ENCODE peak calls at places on chromosomes 1 and 21, in four cellular contexts. Z is left lung, W is ascending aorta, B is nephron progenitor cell. Y is an unnamed sample.
A peak's percentile ranks its signal among the peaks of the same experiment; 100 is the strongest.

GRCh38 chr1:185238447-185238846 is 78.6 kb downstream of the IVNS1ABP start:
- DNase-seq in Z (no peak), W (no peak), B (no peak), Y (no peak)

GRCh38 chr1:43021547-43022474 is 63.1 kb upstream of the SLC2A1 start:
- DNase-seq in Z (no peak), W (no peak), B (no peak), Y (no peak)

GRCh38 chr1:209434066-209434465 is 149.4 kb upstream of the CAMK1G start:
- DNase-seq in Z (no peak), W (no peak), B (no peak), Y (no peak)

GRCh38 chr1:3752400-3752945 is at the start of gene CCDC27:
- DNase-seq in Z (peak; percentile 67), W (no peak), B (no peak), Y (no peak)

GRCh38 chr1:51512120-51512519 is 6.9 kb downstream of the EPS15 start:
- DNase-seq in Z (no peak), W (no peak), B (no peak), Y (no peak)

GRCh38 chr1:45767035-45767434 is 16.6 kb upstream of the IPP start:
- DNase-seq in Z (no peak), W (no peak), B (no peak), Y (no peak)

GRCh38 chr1:77882411-77882810 is 6.0 kb upstream of the NEXN start:
- DNase-seq in Z (no peak), W (no peak), B (no peak), Y (no peak)

GRCh38 chr21:45971487-45972352 is 9.8 kb upstream of the COL6A1 start:
- DNase-seq in Z (peak; percentile 51), W (peak; percentile 83), B (peak; percentile 22), Y (peak; percentile 55)

GRCh38 chr1:118979754-118980270 is 8.3 kb downstream of the TBX15 start:
- DNase-seq in Z (no peak), W (no peak), B (peak; percentile 60), Y (peak; percentile 43)

GRCh38 chr1:206503591-206504362 is 3.6 kb upstream of the RASSF5 start:
- DNase-seq in Z (no peak), W (peak; percentile 91), B (no peak), Y (no peak)

GRCh38 chr1:58570817-58571216 is 6.2 kb downstream of the TACSTD2 start:
- DNase-seq in Z (no peak), W (no peak), B (no peak), Y (no peak)

GRCh38 chr1:68815632-68816031 is 318.8 kb upstream of the DEPDC1 start:
- DNase-seq in Z (no peak), W (no peak), B (no peak), Y (no peak)

GRCh38 chr1:115668579-115668978 is 26.8 kb downstream of the VANGL1 start:
- DNase-seq in Z (no peak), W (no peak), B (no peak), Y (no peak)

GRCh38 chr1:226149806-226150205 is 36.7 kb downstream of the ACBD3 start:
- DNase-seq in Z (no peak), W (no peak), B (no peak), Y (no peak)

GRCh38 chr1:23477359-23478144 is 6.4 kb downstream of the ASAP3 start:
- DNase-seq in Z (no peak), W (no peak), B (no peak), Y (no peak)

GRCh38 chr1:246947255-246947654 is 15.5 kb upstream of the AHCTF1 start:
- DNase-seq in Z (no peak), W (peak; percentile 94), B (no peak), Y (no peak)

GRCh38 chr1:78060857-78061563 is 15.2 kb downstream of the GIPC2 start:
- DNase-seq in Z (no peak), W (no peak), B (no peak), Y (no peak)

GRCh38 chr1:223531742-223532341 is 133.7 kb downstream of the CAPN8 start:
- DNase-seq in Z (no peak), W (no peak), B (peak; percentile 73), Y (peak; percentile 80)

GRCh38 chr1:110513511-110513910 is 5.5 kb downstream of the KCNA10 start:
- DNase-seq in Z (no peak), W (no peak), B (no peak), Y (peak; percentile 65)

GRCh38 chr1:169340882-169341281 is 26.7 kb downstream of the NME7 start:
- DNase-seq in Z (no peak), W (no peak), B (no peak), Y (no peak)

GRCh38 chr1:95879498-95879897 is 645.5 kb downstream of the RWDD3 start:
- DNase-seq in Z (no peak), W (no peak), B (no peak), Y (no peak)

GRCh38 chr1:11514366-11514765 is 35.4 kb downstream of the DISP3 start:
- DNase-seq in Z (no peak), W (peak; percentile 30), B (no peak), Y (no peak)

GRCh38 chr1:172452536-172453159 is 8.8 kb upstream of the PIGC start:
- DNase-seq in Z (no peak), W (no peak), B (no peak), Y (no peak)

GRCh38 chr1:162899422-162900168 is 38.6 kb upstream of the CCDC190 start:
- DNase-seq in Z (no peak), W (no peak), B (no peak), Y (no peak)

GRCh38 chr21:39924577-39925308 is 57.5 kb downstream of the PCP4 start:
- DNase-seq in Z (no peak), W (no peak), B (no peak), Y (no peak)

GRCh38 chr1:85326851-85327250 is 50.4 kb upstream of the BCL10 start:
- DNase-seq in Z (no peak), W (no peak), B (no peak), Y (no peak)

GRCh38 chr1:75765697-75766355 is 20.2 kb upstream of the RABGGTB start:
- DNase-seq in Z (no peak), W (no peak), B (no peak), Y (no peak)

GRCh38 chr1:160755864-160756616 is 17.0 kb downstream of the SLAMF7 start:
- DNase-seq in Z (no peak), W (no peak), B (no peak), Y (no peak)

GRCh38 chr1:212981571-212982328 is 31.4 kb downstream of the VASH2 start:
- DNase-seq in Z (no peak), W (no peak), B (no peak), Y (peak; percentile 54)

GRCh38 chr1:54926955-54927354 is 40.0 kb upstream of the DHCR24 start:
- DNase-seq in Z (no peak), W (no peak), B (no peak), Y (no peak)

DNA sequence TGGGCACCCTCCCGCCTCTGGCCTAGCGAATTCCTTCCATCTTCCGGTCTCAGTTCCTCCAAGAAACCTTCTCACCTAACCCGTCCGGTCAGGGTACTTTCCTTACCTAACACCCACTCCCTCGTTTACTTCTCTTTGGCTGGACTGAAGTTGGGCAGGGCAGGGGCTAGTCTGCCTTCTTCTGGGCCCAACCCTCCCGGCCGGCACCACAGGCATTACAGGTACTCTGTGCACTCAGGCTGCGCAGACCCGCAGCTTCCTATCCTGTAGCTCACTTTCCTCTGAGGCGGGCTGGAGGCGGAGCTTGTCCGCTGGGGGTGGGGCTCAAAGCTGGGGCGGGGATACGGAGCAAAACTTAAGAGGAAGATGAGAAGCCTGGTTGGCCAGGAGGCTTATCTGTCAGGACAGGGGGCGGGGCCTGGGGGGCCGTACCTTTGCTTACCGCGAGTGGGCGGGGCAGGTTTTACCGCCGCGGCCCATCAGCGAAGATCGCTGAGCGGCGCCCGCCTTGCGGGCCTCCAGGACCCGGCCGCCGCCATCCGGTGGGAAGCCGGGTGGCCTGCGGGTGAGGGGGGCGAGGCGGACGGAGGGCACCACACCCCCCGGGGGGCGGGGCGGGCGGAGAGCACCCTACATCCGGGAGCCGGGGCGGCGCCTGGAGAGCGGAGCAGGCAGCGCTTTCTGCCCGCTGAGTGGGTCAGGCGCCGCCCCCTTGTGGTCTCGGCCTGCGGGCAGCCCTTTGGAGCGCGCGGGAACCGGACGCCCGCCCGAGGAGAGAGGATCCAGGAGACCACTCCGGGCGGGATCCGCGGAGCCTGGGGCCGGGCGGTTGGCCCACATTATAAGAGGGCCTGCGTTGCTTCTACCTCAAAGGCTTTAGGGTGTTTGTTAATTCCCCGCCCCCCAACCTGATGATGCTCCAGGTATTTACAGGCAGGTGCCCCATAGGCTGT is 31.9 kb downstream of the ZNF648 start:
- DNase-seq in Z (peak; percentile 98), W (peak; percentile 99), B (peak; percentile 99), Y (peak; percentile 98)
- TF ChIP-seq CTCF in Z (peak; percentile 62), W (peak; percentile 60), B (peak; percentile 29), Y (peak; percentile 66)

GRCh38 chr1:40133122-40133665 is 28.0 kb upstream of the RLF start:
- DNase-seq in Z (no peak), W (no peak), B (no peak), Y (no peak)
- TF ChIP-seq CTCF in Z (no peak), W (no peak), B (no peak), Y (no peak)

DNA sequence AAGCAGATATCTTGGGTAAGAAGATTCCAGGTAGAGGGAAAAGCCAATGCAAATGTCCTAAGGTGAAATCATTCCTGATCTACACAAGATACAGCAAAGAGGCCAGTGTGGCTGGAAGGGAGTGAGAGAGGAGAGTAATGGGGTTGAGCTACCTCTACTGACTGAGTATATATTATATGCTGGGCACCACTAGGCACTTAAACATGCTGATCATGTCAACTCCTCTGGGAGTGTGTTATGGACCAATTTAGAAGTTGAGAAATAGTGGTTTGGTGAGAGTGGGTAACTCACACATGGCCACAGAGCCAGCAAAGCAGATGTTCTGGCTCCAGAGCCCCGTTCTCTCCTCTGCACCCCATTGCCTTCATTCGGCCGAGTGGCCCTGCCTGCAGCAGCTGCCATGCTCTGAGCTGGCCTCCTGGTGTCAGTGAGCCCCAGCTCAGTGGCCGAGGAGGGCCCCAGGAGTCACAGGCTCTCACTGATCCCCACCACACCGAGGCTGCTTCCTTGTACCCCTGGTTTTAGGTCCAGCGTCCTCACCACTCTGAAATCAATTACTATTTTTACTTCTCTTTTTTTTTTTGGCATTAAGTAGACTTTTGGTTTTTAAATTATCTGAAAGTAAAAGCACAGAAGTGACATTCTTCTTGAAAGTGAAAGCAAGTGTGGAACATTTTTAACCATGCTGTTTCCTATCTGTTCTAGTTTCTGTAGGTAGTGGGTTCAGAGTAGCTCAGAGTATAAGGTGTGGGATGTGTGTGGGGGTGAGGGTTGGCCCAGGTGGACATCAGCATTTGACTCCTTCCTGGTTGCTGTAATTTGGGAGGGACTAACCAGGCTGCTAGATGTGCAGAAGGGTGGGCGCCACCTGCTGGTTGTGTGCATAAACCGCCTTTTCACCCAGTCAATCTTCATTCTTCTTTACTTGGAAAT is 45.8 kb upstream of the CRNN start:
- DNase-seq in Z (peak; percentile 88), W (peak; percentile 76), B (peak; percentile 47), Y (peak; percentile 85)
- TF ChIP-seq CTCF in Z (peak; percentile 68), W (peak; percentile 74), B (peak; percentile 31), Y (peak; percentile 86)

DNA sequence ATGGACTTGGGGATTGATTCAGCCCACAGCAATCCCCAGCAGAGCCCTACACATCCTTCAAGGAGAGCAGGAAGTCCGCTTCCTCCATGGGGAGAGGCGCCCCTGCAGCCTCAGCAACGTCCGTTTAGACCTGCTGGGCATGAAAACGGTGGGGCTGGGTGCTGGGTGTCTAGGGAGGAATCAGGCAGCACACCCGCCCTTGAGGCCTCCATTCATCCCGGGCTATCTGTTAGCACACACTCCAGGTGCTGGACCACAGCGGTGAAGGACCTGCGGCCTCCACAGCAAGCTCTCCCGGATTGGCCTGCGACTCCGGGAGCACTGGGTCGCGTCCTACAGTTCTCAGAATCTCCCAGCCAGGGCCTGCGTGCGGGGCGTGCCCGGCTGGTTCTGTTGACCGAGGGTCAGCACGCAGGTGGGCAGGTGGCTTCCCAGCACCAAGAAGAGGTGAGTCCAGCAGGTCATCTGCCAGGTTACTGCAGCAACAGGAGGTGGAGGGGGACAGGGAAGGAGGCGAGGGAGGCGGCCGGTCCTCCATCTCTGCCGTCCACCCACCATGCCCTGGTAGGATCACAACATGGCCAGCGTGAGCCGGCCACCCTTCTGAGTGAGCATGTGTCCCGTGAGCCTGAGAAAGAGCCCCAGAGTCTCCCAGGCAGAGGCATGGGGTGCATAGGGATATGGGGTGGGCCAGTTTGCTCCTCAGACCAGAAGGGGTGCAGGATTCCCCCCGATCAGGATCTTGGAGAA is 96.6 kb downstream of the RIPK4 start:
- DNase-seq in Z (no peak), W (no peak), B (no peak), Y (no peak)
- TF ChIP-seq CTCF in Z (no peak), W (no peak), B (no peak), Y (no peak)